ENCODE peak calls at places on chromosomes 13 and 19, in five cellular contexts. L is NCI-H187 treated with DMSO at 0.1 percent for 48 hours; A is choroid plexus epithelial cell; N is activated naive CD4-positive, alpha-beta T cell treated with Interleukin-2 at 50 U/mL for 16 hours; P is cardiac fibroblast. F is an unnamed sample.

GRCh38 chr19:35006342-35006998 is 6.3 kb downstream of the GRAMD1A start:
- DNase-seq in P (peak; percentile 90), L (no peak), A (peak; percentile 71), N (no peak), F (peak; percentile 87)

GRCh38 chr13:20065516-20065915 is 95.3 kb downstream of the GJA3 start:
- DNase-seq in P (no peak), A (no peak), L (no peak), N (no peak), F (no peak)

GRCh38 chr13:89925107-89925506 is 1422.4 kb upstream of the MIR17HG start:
- DNase-seq in P (peak; percentile 23), N (no peak), A (peak; percentile 78), L (no peak), F (peak; percentile 39)

GRCh38 chr19:17405250-17406038 is at the start of gene BST2:
- DNase-seq in N (peak; percentile 48), P (peak; percentile 65), A (peak; percentile 76), L (no peak), F (peak; percentile 67)

GRCh38 chr13:38866649-38867048 is 124.0 kb downstream of the STOML3 start:
- DNase-seq in P (no peak), N (no peak), L (no peak), A (peak; percentile 44), F (no peak)

GRCh38 chr19:31110331-31110730 is 238.9 kb downstream of the TSHZ3 start:
- DNase-seq in P (peak; percentile 76), A (peak; percentile 63), L (no peak), N (no peak), F (peak; percentile 31)

GRCh38 chr13:21872795-21873194 is 201.9 kb downstream of the FGF9 start:
- DNase-seq in L (no peak), A (no peak), N (no peak), P (no peak), F (no peak)

GRCh38 chr13:96958286-96958891 is 35.9 kb downstream of the OXGR1 start:
- DNase-seq in A (peak; percentile 61), P (peak; percentile 68), N (no peak), L (peak; percentile 61), F (peak; percentile 46)

GRCh38 chr19:35380450-35381124 is 9.7 kb downstream of the GPR42 start:
- DNase-seq in L (no peak), N (no peak), A (no peak), P (no peak), F (no peak)

GRCh38 chr19:6766357-6767080 is 716 bp downstream of the SH2D3A start:
- DNase-seq in P (no peak), L (no peak), A (no peak), N (peak; percentile 11), F (no peak)

GRCh38 chr13:68190826-68191225 is 960.7 kb upstream of the PCDH9 start:
- DNase-seq in L (no peak), P (no peak), A (peak; percentile 53), N (no peak), F (peak; percentile 70)

GRCh38 chr19:48646192-48646911 is 365 bp upstream of the CA11 start:
- DNase-seq in A (peak; percentile 88), L (peak; percentile 92), P (peak; percentile 77), N (peak; percentile 92), F (peak; percentile 80)

GRCh38 chr19:49528211-49528771 is 488 bp downstream of the RCN3 start:
- DNase-seq in A (peak; percentile 49), N (no peak), P (peak; percentile 77), L (no peak), F (peak; percentile 56)

GRCh38 chr19:29855771-29856510 is 44.1 kb downstream of the CCNE1 start:
- DNase-seq in A (no peak), P (no peak), N (no peak), L (no peak), F (no peak)

GRCh38 chr19:6223461-6224307 is 56.1 kb downstream of the MLLT1 start:
- DNase-seq in N (no peak), A (no peak), P (no peak), L (no peak), F (no peak)

GRCh38 chr13:97130201-97130600 is 91.9 kb upstream of the MBNL2 start:
- DNase-seq in L (peak; percentile 10), A (no peak), N (no peak), P (peak; percentile 47), F (no peak)

GRCh38 chr19:14943601-14944000 is 2.3 kb downstream of the OR7C2 start:
- DNase-seq in N (no peak), A (peak; percentile 29), L (no peak), P (peak; percentile 51), F (peak; percentile 66)

GRCh38 chr13:77565635-77566034 is 30.1 kb downstream of the SCEL start:
- DNase-seq in L (no peak), P (peak; percentile 64), N (no peak), A (peak; percentile 71), F (peak; percentile 52)

GRCh38 chr13:98853791-98854191 is 101.3 kb upstream of the SLC15A1 start:
- DNase-seq in L (no peak), N (peak; percentile 61), A (peak; percentile 53), P (peak; percentile 55), F (peak; percentile 86)

GRCh38 chr13:30676672-30677071 is 58.7 kb upstream of the ALOX5AP start:
- DNase-seq in N (no peak), L (no peak), P (peak; percentile 58), A (peak; percentile 68), F (peak; percentile 47)

GRCh38 chr13:66543780-66544179 is 686.4 kb downstream of the PCDH9 start:
- DNase-seq in P (no peak), L (no peak), A (no peak), N (no peak), F (no peak)

GRCh38 chr13:97883356-97883755 is 70.1 kb upstream of the IPO5 start:
- DNase-seq in A (peak; percentile 76), P (peak; percentile 6), N (no peak), L (no peak), F (peak; percentile 62)

GRCh38 chr13:66409542-66409941 is 820.6 kb downstream of the PCDH9 start:
- DNase-seq in N (no peak), A (no peak), P (no peak), L (no peak), F (no peak)

GRCh38 chr19:50460161-50460765 is 16.0 kb upstream of the EMC10 start:
- DNase-seq in P (peak; percentile 56), L (no peak), A (peak; percentile 73), N (peak; percentile 7), F (peak; percentile 63)

GRCh38 chr19:15629003-15629880 is 11.5 kb upstream of the CYP4F3 start:
- DNase-seq in A (peak; percentile 62), P (peak; percentile 59), N (peak; percentile 87), L (no peak), F (peak; percentile 50)

GRCh38 chr19:33690461-33691427 is 69.0 kb downstream of the CHST8 start:
- DNase-seq in P (no peak), N (no peak), L (no peak), A (no peak), F (no peak)

GRCh38 chr13:100646030-100646673 is 28.4 kb downstream of the TMTC4 start:
- DNase-seq in P (peak; percentile 49), N (no peak), L (no peak), A (peak; percentile 61), F (peak; percentile 53)

GRCh38 chr13:39051157-39051556 is 12.9 kb downstream of the NHLRC3 start:
- DNase-seq in A (peak; percentile 73), L (no peak), P (peak; percentile 65), N (no peak), F (peak; percentile 49)

GRCh38 chr13:43257765-43258164 is 234.4 kb downstream of the DNAJC15 start:
- DNase-seq in L (no peak), N (no peak), P (no peak), A (no peak), F (no peak)

GRCh38 chr13:109275848-109276247 is 510.5 kb downstream of the IRS2 start:
- DNase-seq in P (no peak), N (no peak), L (no peak), A (peak; percentile 66), F (peak; percentile 28)

GRCh38 chr13:43905435-43906031 is 25.8 kb downstream of the LACC1 start:
- DNase-seq in P (peak; percentile 82), N (peak; percentile 6), L (peak; percentile 23), A (peak; percentile 86), F (peak; percentile 69)